ENCODE peak calls at places on chromosomes 7 and 10, in five cellular contexts. One of them, this sample, is unnamed.
A peak's percentile ranks its signal among the peaks of the same experiment; 100 is the strongest.

GRCh38 chr7:91379246-91379645 is 115.0 kb downstream of the FZD1 start:
- DNase-seq in GM03348: no peak
- DNase-seq in left cardiac atrium: no peak
- DNase-seq in brain microvascular endothelial cell: no peak
- DNase-seq in astrocyte of the hippocampus: peak; percentile 41
- DNase-seq in this sample: no peak

GRCh38 chr7:106056513-106057203 is 55.5 kb downstream of the SYPL1 start:
- DNase-seq in GM03348: peak; percentile 87
- DNase-seq in left cardiac atrium: peak; percentile 75
- DNase-seq in brain microvascular endothelial cell: peak; percentile 53
- DNase-seq in astrocyte of the hippocampus: peak; percentile 86
- DNase-seq in this sample: peak; percentile 73

GRCh38 chr7:140923358-140924006 is 1.2 kb downstream of the BRAF start:
- DNase-seq in GM03348: peak; percentile 23
- DNase-seq in left cardiac atrium: no peak
- DNase-seq in brain microvascular endothelial cell: peak; percentile 4
- DNase-seq in astrocyte of the hippocampus: peak; percentile 35
- DNase-seq in this sample: no peak

GRCh38 chr7:2567663-2568238 is 9.0 kb downstream of the IQCE start:
- DNase-seq in GM03348: peak; percentile 72
- DNase-seq in left cardiac atrium: peak; percentile 41
- DNase-seq in brain microvascular endothelial cell: peak; percentile 28
- DNase-seq in astrocyte of the hippocampus: peak; percentile 63
- DNase-seq in this sample: no peak

GRCh38 chr10:1655367-1655766 is 82.0 kb downstream of the ADARB2 start:
- DNase-seq in GM03348: no peak
- DNase-seq in left cardiac atrium: no peak
- DNase-seq in brain microvascular endothelial cell: no peak
- DNase-seq in astrocyte of the hippocampus: no peak
- DNase-seq in this sample: no peak

GRCh38 chr10:25017247-25017590 is 807 bp downstream of the THNSL1 start:
- DNase-seq in GM03348: peak; percentile 6
- DNase-seq in left cardiac atrium: no peak
- DNase-seq in brain microvascular endothelial cell: peak; percentile 6
- DNase-seq in astrocyte of the hippocampus: no peak
- DNase-seq in this sample: no peak

GRCh38 chr7:99032928-99033327 is 111.0 kb downstream of the SMURF1 start:
- DNase-seq in GM03348: no peak
- DNase-seq in left cardiac atrium: no peak
- DNase-seq in brain microvascular endothelial cell: no peak
- DNase-seq in astrocyte of the hippocampus: no peak
- DNase-seq in this sample: no peak

GRCh38 chr10:117362313-117362712 is 12.9 kb downstream of the PDZD8 start:
- DNase-seq in GM03348: no peak
- DNase-seq in left cardiac atrium: no peak
- DNase-seq in brain microvascular endothelial cell: no peak
- DNase-seq in astrocyte of the hippocampus: peak; percentile 25
- DNase-seq in this sample: no peak

GRCh38 chr7:87328281-87328680 is 17.2 kb upstream of the CROT start:
- DNase-seq in GM03348: no peak
- DNase-seq in left cardiac atrium: no peak
- DNase-seq in brain microvascular endothelial cell: no peak
- DNase-seq in astrocyte of the hippocampus: peak; percentile 29
- DNase-seq in this sample: no peak

GRCh38 chr7:41887446-41887845 is 184.6 kb upstream of the INHBA start:
- DNase-seq in GM03348: no peak
- DNase-seq in left cardiac atrium: no peak
- DNase-seq in brain microvascular endothelial cell: no peak
- DNase-seq in astrocyte of the hippocampus: no peak
- DNase-seq in this sample: no peak

GRCh38 chr7:142516038-142516501 is 233.2 kb upstream of the PRSS1 start:
- DNase-seq in GM03348: peak; percentile 72
- DNase-seq in left cardiac atrium: no peak
- DNase-seq in brain microvascular endothelial cell: no peak
- DNase-seq in astrocyte of the hippocampus: peak; percentile 81
- DNase-seq in this sample: no peak

GRCh38 chr10:98260350-98260749 is 7.6 kb downstream of the LOXL4 start:
- DNase-seq in GM03348: no peak
- DNase-seq in left cardiac atrium: no peak
- DNase-seq in brain microvascular endothelial cell: no peak
- DNase-seq in astrocyte of the hippocampus: peak; percentile 23
- DNase-seq in this sample: no peak

GRCh38 chr10:52779541-52780390 is 7.2 kb upstream of the MBL2 start:
- DNase-seq in GM03348: peak; percentile 89
- DNase-seq in left cardiac atrium: peak; percentile 62
- DNase-seq in brain microvascular endothelial cell: peak; percentile 73
- DNase-seq in astrocyte of the hippocampus: peak; percentile 81
- DNase-seq in this sample: peak; percentile 68

GRCh38 chr7:115844857-115845256 is 185.7 kb downstream of the TFEC start:
- DNase-seq in GM03348: no peak
- DNase-seq in left cardiac atrium: no peak
- DNase-seq in brain microvascular endothelial cell: peak; percentile 28
- DNase-seq in astrocyte of the hippocampus: no peak
- DNase-seq in this sample: no peak

GRCh38 chr7:18290223-18290622 is 205.3 kb upstream of the HDAC9 start:
- DNase-seq in GM03348: no peak
- DNase-seq in left cardiac atrium: no peak
- DNase-seq in brain microvascular endothelial cell: no peak
- DNase-seq in astrocyte of the hippocampus: no peak
- DNase-seq in this sample: no peak

GRCh38 chr10:66440562-66440961 is 485.3 kb upstream of the LRRTM3 start:
- DNase-seq in GM03348: no peak
- DNase-seq in left cardiac atrium: no peak
- DNase-seq in brain microvascular endothelial cell: no peak
- DNase-seq in astrocyte of the hippocampus: no peak
- DNase-seq in this sample: no peak

GRCh38 chr7:5472432-5473315 is 49.0 kb upstream of the TNRC18 start:
- DNase-seq in GM03348: no peak
- DNase-seq in left cardiac atrium: no peak
- DNase-seq in brain microvascular endothelial cell: no peak
- DNase-seq in astrocyte of the hippocampus: no peak
- DNase-seq in this sample: no peak

GRCh38 chr10:87505366-87506113 is 847 bp downstream of the MINPP1 start:
- DNase-seq in GM03348: peak; percentile 84
- DNase-seq in left cardiac atrium: peak; percentile 56
- DNase-seq in brain microvascular endothelial cell: peak; percentile 45
- DNase-seq in astrocyte of the hippocampus: peak; percentile 77
- DNase-seq in this sample: peak; percentile 69

GRCh38 chr10:2784766-2785165 is 282.6 kb upstream of the PFKP start:
- DNase-seq in GM03348: no peak
- DNase-seq in left cardiac atrium: no peak
- DNase-seq in brain microvascular endothelial cell: no peak
- DNase-seq in astrocyte of the hippocampus: no peak
- DNase-seq in this sample: no peak

GRCh38 chr10:4234661-4235060 is 449.7 kb upstream of the KLF6 start:
- DNase-seq in GM03348: no peak
- DNase-seq in left cardiac atrium: no peak
- DNase-seq in brain microvascular endothelial cell: no peak
- DNase-seq in astrocyte of the hippocampus: no peak
- DNase-seq in this sample: no peak

GRCh38 chr7:123649956-123650355 is 5.7 kb upstream of the LMOD2 start:
- DNase-seq in GM03348: no peak
- DNase-seq in left cardiac atrium: no peak
- DNase-seq in brain microvascular endothelial cell: peak; percentile 23
- DNase-seq in astrocyte of the hippocampus: peak; percentile 31
- DNase-seq in this sample: no peak

GRCh38 chr7:142153400-142153799 is 41.9 kb downstream of the MGAM2 start:
- DNase-seq in GM03348: no peak
- DNase-seq in left cardiac atrium: no peak
- DNase-seq in brain microvascular endothelial cell: peak; percentile 17
- DNase-seq in astrocyte of the hippocampus: peak; percentile 17
- DNase-seq in this sample: no peak

GRCh38 chr7:18163091-18163490 is 135.4 kb upstream of the PRPS1L1 start:
- DNase-seq in GM03348: peak; percentile 4
- DNase-seq in left cardiac atrium: no peak
- DNase-seq in brain microvascular endothelial cell: no peak
- DNase-seq in astrocyte of the hippocampus: no peak
- DNase-seq in this sample: no peak

GRCh38 chr7:131537581-131537980 is 18.8 kb downstream of the PODXL start:
- DNase-seq in GM03348: peak; percentile 82
- DNase-seq in left cardiac atrium: no peak
- DNase-seq in brain microvascular endothelial cell: no peak
- DNase-seq in astrocyte of the hippocampus: no peak
- DNase-seq in this sample: no peak

GRCh38 chr10:95254629-95255028 is 36.2 kb downstream of the PDLIM1 start:
- DNase-seq in GM03348: no peak
- DNase-seq in left cardiac atrium: no peak
- DNase-seq in brain microvascular endothelial cell: no peak
- DNase-seq in astrocyte of the hippocampus: no peak
- DNase-seq in this sample: no peak

GRCh38 chr7:95373323-95373722 is 22.9 kb downstream of the PON3 start:
- DNase-seq in GM03348: no peak
- DNase-seq in left cardiac atrium: no peak
- DNase-seq in brain microvascular endothelial cell: no peak
- DNase-seq in astrocyte of the hippocampus: no peak
- DNase-seq in this sample: no peak

GRCh38 chr10:21496285-21497176 is 29.0 kb downstream of the SKIDA1 start:
- DNase-seq in GM03348: peak; percentile 69
- DNase-seq in left cardiac atrium: peak; percentile 52
- DNase-seq in brain microvascular endothelial cell: no peak
- DNase-seq in astrocyte of the hippocampus: peak; percentile 72
- DNase-seq in this sample: peak; percentile 69

GRCh38 chr7:45259966-45260646 is 102.5 kb downstream of the RAMP3 start:
- DNase-seq in GM03348: peak; percentile 85
- DNase-seq in left cardiac atrium: peak; percentile 67
- DNase-seq in brain microvascular endothelial cell: peak; percentile 7
- DNase-seq in astrocyte of the hippocampus: peak; percentile 44
- DNase-seq in this sample: peak; percentile 77

GRCh38 chr10:112917676-112918075 is 32.4 kb upstream of the TCF7L2 start:
- DNase-seq in GM03348: no peak
- DNase-seq in left cardiac atrium: no peak
- DNase-seq in brain microvascular endothelial cell: no peak
- DNase-seq in astrocyte of the hippocampus: no peak
- DNase-seq in this sample: no peak

GRCh38 chr10:8047452-8048280 is 6.8 kb upstream of the GATA3 start:
- DNase-seq in GM03348: no peak
- DNase-seq in left cardiac atrium: no peak
- DNase-seq in brain microvascular endothelial cell: no peak
- DNase-seq in astrocyte of the hippocampus: no peak
- DNase-seq in this sample: no peak

This sample was measured in Right ventricle myocardium superior.